ENCODE peak calls at places on chromosomes 4 and X, in four cellular contexts. L, M, G and J are unnamed samples.

GRCh38 chrX:11064851-11065600 is 46.1 kb upstream of the HCCS start:
- DNase-seq in L (no peak), M (no peak), G (peak), J (no peak)

GRCh38 chr4:8345053-8345945 is 75.7 kb downstream of the HTRA3 start:
- DNase-seq in L (no peak), M (no peak), G (no peak), J (no peak)

GRCh38 chr4:73944061-73944875 is 37.6 kb downstream of the PF4 start:
- DNase-seq in L (no peak), M (no peak), G (peak), J (no peak)

GRCh38 chr4:189445613-189446012 is 495.1 kb upstream of the FRG1 start:
- DNase-seq in L (no peak), M (no peak), G (no peak), J (no peak)

GRCh38 chr4:182918791-182919302 is 1.7 kb upstream of the DCTD start:
- DNase-seq in L (no peak), M (no peak), G (no peak), J (no peak)

GRCh38 chr4:141686146-141686775 is 49.9 kb downstream of the IL15 start:
- DNase-seq in L (peak), M (no peak), G (peak), J (no peak)

GRCh38 chrX:35016051-35016450 is 73.5 kb downstream of the FAM47B start:
- DNase-seq in L (no peak), M (no peak), G (no peak), J (no peak)

GRCh38 chrX:57647020-57647419 is 33.0 kb downstream of the NLRP2B start:
- DNase-seq in L (no peak), M (no peak), G (no peak), J (no peak)

GRCh38 chr4:149997881-149998421 is 80.3 kb upstream of the DCLK2 start:
- DNase-seq in L (peak), M (no peak), G (peak), J (peak)

GRCh38 chr4:39825741-39826231 is 127.8 kb downstream of the UBE2K start:
- DNase-seq in L (no peak), M (no peak), G (peak), J (no peak)

GRCh38 chr4:52911684-52912294 is 49.7 kb downstream of the RASL11B start:
- DNase-seq in L (peak), M (peak), G (peak), J (peak)

GRCh38 chr4:23041501-23041900 is 348.8 kb downstream of the GBA3 start:
- DNase-seq in L (no peak), M (no peak), G (peak), J (no peak)

GRCh38 chrX:39898147-39898546 is 199.6 kb downstream of the BCOR start:
- DNase-seq in L (no peak), M (no peak), G (no peak), J (no peak)

GRCh38 chr4:6119507-6120020 is 80.8 kb downstream of the JAKMIP1 start:
- DNase-seq in L (no peak), M (no peak), G (no peak), J (no peak)

GRCh38 chr4:153488006-153488718 is 22.0 kb downstream of the TMEM131L start:
- DNase-seq in L (no peak), M (peak), G (no peak), J (peak)

GRCh38 chr4:34009951-34010350 is 2234.4 kb downstream of the ARAP2 start:
- DNase-seq in L (no peak), M (no peak), G (no peak), J (no peak)

GRCh38 chr4:110959041-110959643 is 336.3 kb upstream of the PITX2 start:
- DNase-seq in L (no peak), M (no peak), G (peak), J (no peak)

GRCh38 chr4:188266386-188266785 is 127.1 kb downstream of the TRIML1 start:
- DNase-seq in L (no peak), M (no peak), G (no peak), J (no peak)

GRCh38 chr4:96009720-96010119 is 169.8 kb downstream of the PDHA2 start:
- DNase-seq in L (no peak), M (no peak), G (peak), J (no peak)

GRCh38 chr4:19803406-19803805 is 448.3 kb upstream of the SLIT2 start:
- DNase-seq in L (no peak), M (no peak), G (peak), J (no peak)

GRCh38 chrX:9205599-9206223 is 171.8 kb upstream of the FAM9B start:
- DNase-seq in L (no peak), M (no peak), G (no peak), J (no peak)

GRCh38 chr4:95181446-95182306 is 367.1 kb downstream of the UNC5C start:
- DNase-seq in L (no peak), M (no peak), G (peak), J (no peak)

GRCh38 chr4:132227349-132228165 is 921.5 kb upstream of the PCDH10 start:
- DNase-seq in L (no peak), M (no peak), G (peak), J (no peak)

GRCh38 chr4:537436-538264 is 38.4 kb downstream of the TMEM271 start:
- DNase-seq in L (no peak), M (no peak), G (no peak), J (no peak)

GRCh38 chr4:26520728-26521442 is 30.6 kb upstream of the CCKAR start:
- DNase-seq in L (no peak), M (no peak), G (no peak), J (no peak)

GRCh38 chrX:109793191-109793590 is 60.1 kb upstream of the ACSL4 start:
- DNase-seq in L (no peak), M (no peak), G (no peak), J (no peak)

GRCh38 chr4:101222156-101222845 is 125.0 kb downstream of the PPP3CA start:
- DNase-seq in L (no peak), M (no peak), G (no peak), J (no peak)

GRCh38 chr4:95421869-95422268 is 126.9 kb downstream of the UNC5C start:
- DNase-seq in L (no peak), M (no peak), G (no peak), J (no peak)

GRCh38 chr4:88893961-88894360 is 163.0 kb downstream of the FAM13A start:
- DNase-seq in L (no peak), M (no peak), G (no peak), J (no peak)